ENCODE peak calls at places on chromosomes 5 and 9, in nine cellular contexts. W, Q, T, Z, F, O, P, I and A are unnamed samples. For H3K27me3, the result is how much of the 10 kb centered on the place peaks cover.

GRCh38 chr9:89686134-89686533 is 81.3 kb downstream of the GADD45G start:
- DNase-seq in W (no peak), Q (no peak), T (no peak), Z (no peak), F (no peak), O (no peak), P (no peak), I (no peak), A (no peak)

GRCh38 chr9:95813923-95814322 is 61.6 kb upstream of the ERCC6L2 start:
- DNase-seq in W (no peak), Q (no peak), T (no peak), Z (no peak), F (no peak), O (no peak), P (no peak), I (no peak), A (no peak)

GRCh38 chr9:87280421-87280820 is 217.2 kb upstream of the DAPK1 start:
- DNase-seq in W (no peak), Q (no peak), T (no peak), Z (no peak), F (no peak), O (no peak), P (no peak), I (no peak), A (no peak)

GRCh38 chr5:43150075-43150474 is 29.4 kb downstream of the ZNF131 start:
- DNase-seq in W (no peak), Q (no peak), T (no peak), Z (no peak), F (no peak), O (no peak), P (no peak), I (no peak), A (no peak)

GRCh38 chr5:96297867-96298266 is 135.2 kb downstream of the PCSK1 start:
- DNase-seq in W (peak), Q (peak), T (no peak), Z (no peak), F (peak), O (no peak), P (peak), I (no peak), A (no peak)

GRCh38 chr5:41878598-41879305 is 8.5 kb upstream of the OXCT1 start:
- DNase-seq in W (no peak), Q (no peak), T (no peak), Z (no peak), F (no peak), O (no peak), P (peak), I (no peak), A (no peak)

GRCh38 chr9:126393876-126394275 is 67.2 kb downstream of the MVB12B start:
- DNase-seq in W (no peak), Q (no peak), T (no peak), Z (no peak), F (no peak), O (no peak), P (no peak), I (no peak), A (no peak)

GRCh38 chr5:140868721-140869554 is at the start of gene PCDHA11:
- DNase-seq in W (no peak), Q (no peak), T (peak), Z (peak), F (no peak), O (peak), P (peak), I (no peak), A (no peak)

GRCh38 chr9:122580360-122580759 is 2.8 kb downstream of the OR1L8 start:
- DNase-seq in W (no peak), Q (no peak), T (peak), Z (no peak), F (no peak), O (peak), P (no peak), I (no peak), A (no peak)

GRCh38 chr5:176769911-176770310 is 40.4 kb upstream of the UNC5A start:
- DNase-seq in W (peak), Q (peak), T (no peak), Z (no peak), F (no peak), O (no peak), P (no peak), I (peak), A (no peak)

GRCh38 chr9:133960568-133961129 is 31.5 kb downstream of the VAV2 start:
- DNase-seq in W (no peak), Q (peak), T (no peak), Z (peak), F (no peak), O (no peak), P (no peak), I (no peak), A (peak)

GRCh38 chr9:125850763-125851162 is 103.6 kb downstream of the PBX3 start:
- DNase-seq in W (no peak), Q (no peak), T (no peak), Z (no peak), F (no peak), O (no peak), P (peak), I (no peak), A (no peak)

DNA sequence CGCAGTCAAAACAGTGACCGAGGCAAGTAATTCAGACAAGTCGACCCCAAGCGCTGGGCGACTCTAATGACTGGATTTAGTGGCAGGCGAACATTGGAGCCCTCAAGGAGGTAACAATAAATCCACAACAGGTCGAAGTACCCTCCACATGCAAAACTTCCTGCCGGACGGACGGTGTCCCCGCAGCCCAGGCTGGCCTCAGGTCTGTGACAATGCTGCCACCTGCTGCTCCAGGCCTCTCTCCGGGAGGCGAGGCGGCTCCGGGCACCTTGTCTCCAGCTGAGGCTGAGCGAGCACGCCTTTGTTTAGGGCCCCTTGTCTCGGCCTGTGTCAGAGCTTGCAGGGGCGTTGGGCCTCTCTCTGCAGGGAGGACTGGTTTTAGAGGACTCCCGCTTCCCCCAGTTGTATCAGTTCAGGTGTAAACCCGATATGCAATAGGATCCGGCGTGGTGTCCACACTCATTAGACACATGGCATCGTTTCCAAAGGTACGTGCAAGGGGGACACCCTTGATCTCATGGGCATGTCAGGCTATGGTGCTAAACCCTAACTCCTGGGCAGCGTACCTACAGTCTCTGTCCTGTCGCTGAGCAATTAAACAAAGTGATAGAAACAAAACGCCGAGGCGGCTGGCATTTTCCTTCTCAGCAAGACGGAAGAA is 628.0 kb upstream of the ADAMTS16 start:
- DNase-seq in W (no peak), Q (peak), T (peak), Z (peak), F (no peak), O (no peak), P (peak), I (peak), A (no peak)
- TF ChIP-seq CTCF in W (no peak), Q (peak), T (peak), Z (peak), F (no peak), O (no peak), P (peak), I (peak), A (no peak)

GRCh38 chr5:1885476-1885755 is 2.7 kb upstream of the IRX4 start:
- DNase-seq in W (no peak), Q (no peak), T (no peak), Z (peak), F (no peak), O (no peak), P (no peak), I (no peak), A (no peak)

GRCh38 chr5:1883120-1883924 is 597 bp upstream of the IRX4 start:
- DNase-seq in W (no peak), Q (no peak), T (no peak), Z (peak), F (no peak), O (no peak), P (no peak), I (no peak), A (no peak)

GRCh38 chr5:1882337-1883119 is at the start of gene IRX4:
- DNase-seq in W (no peak), Q (no peak), T (no peak), Z (peak), F (no peak), O (peak), P (no peak), I (no peak), A (no peak)

GRCh38 chr5:1884638-1885475 is 2.1 kb upstream of the IRX4 start:
- DNase-seq in W (no peak), Q (no peak), T (no peak), Z (peak), F (no peak), O (no peak), P (no peak), I (no peak), A (no peak)

DNA sequence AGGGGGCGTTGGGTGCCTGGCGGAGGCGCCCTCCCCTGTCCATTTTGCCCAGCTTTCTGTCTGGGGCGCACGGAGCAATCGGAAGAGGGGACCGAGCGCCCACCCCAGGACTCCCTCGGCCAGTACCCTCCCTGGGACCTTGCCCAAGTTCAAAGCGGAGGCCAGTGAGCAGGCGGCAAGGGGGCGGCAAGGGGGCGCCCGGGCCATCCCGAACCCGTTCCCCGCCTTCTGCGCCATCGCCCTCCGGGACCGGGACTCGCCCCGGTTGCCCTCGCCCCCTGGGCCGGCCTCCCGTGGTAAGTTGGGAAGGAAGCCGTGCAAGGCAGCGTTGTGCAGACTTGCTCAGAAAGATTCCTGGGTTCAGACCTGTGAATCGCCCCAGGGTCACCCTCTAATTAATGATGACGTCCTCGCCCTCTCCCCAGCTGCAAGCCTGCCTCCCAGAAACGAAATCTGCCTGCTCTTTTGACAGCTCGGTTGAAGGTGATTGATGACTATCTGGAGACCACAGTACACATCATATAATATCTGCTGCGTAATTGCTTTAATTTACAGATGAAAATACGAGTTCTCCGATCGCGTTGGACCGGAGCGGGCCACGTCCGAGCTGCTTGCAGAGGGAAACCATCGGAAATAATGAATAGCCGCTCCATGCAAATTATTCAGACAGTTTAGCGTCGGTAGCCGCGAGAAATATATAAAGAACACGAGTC is 1.4 kb upstream of the IRX4 start:
- DNase-seq in W (no peak), Q (no peak), T (no peak), Z (peak), F (no peak), O (no peak), P (no peak), I (no peak), A (no peak)
- H3K27me3 ChIP-seq in W (half or more), Q (half or more), T (under half), Z (half or more), F (half or more), O (under half), P (half or more), I (under half), A (half or more)

GRCh38 chr9:124259273-124260078 is 1.7 kb downstream of the NEK6 start:
- DNase-seq in W (peak), Q (peak), T (peak), Z (no peak), F (no peak), O (peak), P (peak), I (peak), A (peak)
- TF ChIP-seq POLR2AphosphoS5 in W (peak), Q (peak), T (no peak), Z (no peak), F (no peak), O (peak), P (peak), I (peak), A (peak)

DNA sequence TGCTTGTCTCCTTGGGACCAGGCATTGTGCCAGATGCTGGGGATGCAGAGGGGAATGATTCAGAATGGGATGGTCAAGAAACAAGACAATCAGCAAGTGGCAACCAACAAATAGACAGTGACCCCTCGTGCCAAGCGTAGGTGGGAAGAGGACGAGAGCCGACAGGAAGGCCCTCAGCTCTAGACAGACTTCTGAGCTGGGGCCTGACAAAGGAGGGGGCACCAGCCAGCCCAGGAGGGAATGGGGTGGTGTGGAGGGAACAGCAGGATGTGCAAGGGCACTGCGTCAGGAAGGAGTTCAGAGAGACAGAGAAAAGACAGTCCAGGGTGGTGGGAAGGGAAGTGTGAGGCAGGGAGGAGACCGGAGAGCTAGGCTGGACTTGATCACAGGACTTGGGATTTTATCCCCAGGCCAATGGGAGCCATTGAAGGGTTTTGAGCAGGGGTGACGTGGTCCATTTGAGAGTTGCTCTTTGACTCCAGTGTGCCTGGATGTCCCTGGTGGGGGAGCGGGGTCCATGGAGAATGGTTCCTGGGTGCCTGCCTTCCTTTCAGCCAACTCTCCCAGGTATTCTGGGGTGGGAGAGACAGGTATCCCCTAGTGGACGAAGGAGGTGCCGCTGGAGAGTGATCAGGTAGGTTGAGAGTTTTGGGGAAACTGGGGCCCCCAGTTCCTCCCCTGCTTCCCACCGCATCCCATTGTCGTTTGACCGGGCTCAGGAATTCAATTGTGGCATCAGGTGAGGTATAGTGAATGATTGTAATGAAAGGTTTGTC is 79.3 kb upstream of the ZNF618 start:
- DNase-seq in W (no peak), Q (no peak), T (no peak), Z (peak), F (no peak), O (no peak), P (no peak), I (no peak), A (no peak)
- TF ChIP-seq CTCF in W (no peak), Q (no peak), T (no peak), Z (peak), F (no peak), O (peak), P (no peak), I (no peak), A (no peak)

GRCh38 chr9:76463211-76463610 is 4.2 kb downstream of the GCNT1 start:
- DNase-seq in W (no peak), Q (no peak), T (no peak), Z (no peak), F (no peak), O (no peak), P (no peak), I (no peak), A (no peak)
- H3K27me3 ChIP-seq in W (under half), Q (under half), T (under half), Z (under half), F (under half), O (under half), P (under half), I (under half), A (under half)

GRCh38 chr5:179382486-179382885 is 37.2 kb upstream of the ADAMTS2 start:
- DNase-seq in W (peak), Q (no peak), T (no peak), Z (no peak), F (no peak), O (no peak), P (no peak), I (peak), A (no peak)

GRCh38 chr5:179393078-179393477 is 47.8 kb upstream of the ADAMTS2 start:
- DNase-seq in W (peak), Q (no peak), T (no peak), Z (no peak), F (no peak), O (peak), P (no peak), I (no peak), A (peak)

GRCh38 chr5:179385892-179386291 is 40.6 kb upstream of the ADAMTS2 start:
- DNase-seq in W (peak), Q (no peak), T (no peak), Z (no peak), F (no peak), O (no peak), P (no peak), I (no peak), A (no peak)

GRCh38 chr5:179381691-179382090 is 36.4 kb upstream of the ADAMTS2 start:
- DNase-seq in W (no peak), Q (no peak), T (no peak), Z (no peak), F (no peak), O (no peak), P (no peak), I (no peak), A (no peak)

DNA sequence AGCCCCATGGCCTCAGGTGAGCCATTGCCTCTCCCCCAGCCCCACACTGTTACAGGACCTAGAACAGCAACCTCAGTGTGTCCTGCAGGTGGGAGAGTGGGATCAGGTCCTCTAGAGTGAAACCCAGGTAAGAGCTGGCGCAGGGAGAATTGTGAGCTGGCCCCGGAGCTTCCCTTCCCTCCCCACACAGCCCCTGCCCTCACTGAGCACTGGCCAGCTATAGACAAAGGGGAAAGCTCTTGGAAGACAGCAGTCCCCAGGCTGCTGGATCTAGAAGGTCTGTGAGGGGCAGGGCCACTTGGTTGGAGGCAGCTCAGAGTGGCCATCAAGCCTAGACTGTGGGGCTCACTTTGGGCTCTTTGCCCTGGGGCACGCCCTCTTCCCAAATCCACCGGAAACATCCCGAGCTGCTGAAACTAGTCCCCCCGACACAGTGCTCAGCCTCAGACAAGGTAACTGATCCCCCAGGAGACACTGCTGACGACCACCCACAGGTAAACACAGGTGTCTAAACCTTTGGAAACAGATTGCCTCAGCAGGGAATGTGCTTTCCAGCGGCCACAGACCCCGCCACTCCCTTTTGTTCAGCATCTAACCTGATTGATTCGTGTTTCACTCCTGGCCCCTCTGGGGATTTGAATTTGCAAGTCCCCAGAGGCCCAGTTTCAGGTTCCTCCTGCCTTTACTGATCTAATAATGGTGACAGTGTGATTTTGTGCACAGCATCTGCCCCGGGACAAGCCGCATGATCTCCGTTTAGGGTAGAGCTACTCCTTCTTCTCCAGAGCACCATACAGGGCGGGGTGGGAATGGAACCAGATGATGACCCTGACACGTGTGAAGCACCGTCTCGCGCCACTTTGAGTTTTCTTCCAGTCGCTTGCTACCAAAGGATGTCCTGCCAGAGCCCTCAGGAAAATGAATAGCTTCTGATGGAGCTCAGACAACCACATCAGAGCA is 42.2 kb upstream of the ADAMTS2 start:
- DNase-seq in W (peak), Q (no peak), T (no peak), Z (no peak), F (no peak), O (no peak), P (no peak), I (no peak), A (no peak)
- TF ChIP-seq POLR2AphosphoS5 in W (no peak), Q (no peak), T (no peak), Z (no peak), F (no peak), O (no peak), P (no peak), I (no peak), A (no peak)

GRCh38 chr9:113320051-113320450 is 16.9 kb upstream of the RNF183 start:
- DNase-seq in W (no peak), Q (no peak), T (no peak), Z (no peak), F (no peak), O (no peak), P (no peak), I (no peak), A (no peak)
- TF ChIP-seq CTCF in W (no peak), Q (no peak), T (no peak), Z (no peak), F (no peak), O (no peak), P (no peak), I (no peak), A (no peak)

DNA sequence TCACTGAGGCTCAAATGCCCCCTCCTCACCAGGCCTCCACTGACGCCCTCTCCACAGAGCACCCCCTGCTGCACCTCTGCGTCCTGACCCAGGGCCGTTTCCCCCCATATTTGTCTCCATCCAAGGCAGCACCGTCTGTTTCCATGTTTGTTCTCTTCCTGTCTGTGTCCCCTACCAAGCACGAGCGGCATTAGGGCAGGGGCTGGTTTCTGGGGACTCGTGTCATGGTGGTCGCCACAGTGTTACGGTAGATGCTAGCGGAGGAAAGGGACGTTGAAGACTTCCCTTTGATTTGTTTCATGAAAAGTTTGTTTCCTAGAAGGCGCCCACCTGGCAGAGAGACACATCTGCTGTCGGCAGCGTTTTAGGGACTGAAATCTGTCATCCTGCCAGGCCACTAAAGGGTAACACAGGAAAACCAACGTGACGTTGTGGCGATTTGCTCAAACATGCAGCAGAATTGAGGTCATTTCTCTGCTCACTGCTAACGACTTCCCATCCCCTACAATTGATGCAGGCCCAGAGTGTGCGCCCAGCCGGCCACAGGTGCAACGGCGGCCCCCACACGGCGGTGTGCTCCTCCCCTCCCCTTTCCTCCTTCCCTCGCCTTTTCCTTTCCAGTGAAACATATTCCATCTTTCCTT is 79.3 kb upstream of the IRX4 start:
- DNase-seq in W (no peak), Q (no peak), T (no peak), Z (no peak), F (no peak), O (no peak), P (no peak), I (peak), A (no peak)
- H3K27me3 ChIP-seq in W (under half), Q (under half), T (under half), Z (under half), F (under half), O (under half), P (under half), I (under half), A (under half)

GRCh38 chr9:116701940-116702642 is 15.0 kb downstream of the TRIM32 start:
- DNase-seq in W (no peak), Q (no peak), T (no peak), Z (no peak), F (no peak), O (no peak), P (no peak), I (no peak), A (no peak)
- TF ChIP-seq POLR2AphosphoS5 in W (no peak), Q (no peak), T (no peak), Z (no peak), F (no peak), O (no peak), P (no peak), I (no peak), A (no peak)